ENCODE peak calls at places on chromosome 16, in eight cellular contexts. Y, W, V, M, T, N, I and O are unnamed samples.

GRCh38 chr16:22337849-22338248 is 36.6 kb downstream of the CDR2 start:
- DNase-seq in Y (no peak), W (no peak), V (no peak), M (no peak), T (no peak), N (no peak), I (no peak), O (no peak)

GRCh38 chr16:58306327-58306726 is 11.5 kb upstream of the PRSS54 start:
- DNase-seq in Y (peak), W (no peak), V (no peak), M (peak), T (no peak), N (peak), I (no peak), O (peak)

GRCh38 chr16:75296606-75297005 is 45.2 kb upstream of the BCAR1 start:
- DNase-seq in Y (no peak), W (no peak), V (no peak), M (no peak), T (no peak), N (peak), I (no peak), O (peak)

GRCh38 chr16:19092653-19093410 is 20.9 kb upstream of the ITPRIPL2 start:
- DNase-seq in Y (no peak), W (peak), V (no peak), M (no peak), T (no peak), N (no peak), I (no peak), O (no peak)

GRCh38 chr16:64090327-64090726 is 1031.5 kb downstream of the CDH11 start:
- DNase-seq in Y (no peak), W (no peak), V (no peak), M (no peak), T (no peak), N (no peak), I (no peak), O (no peak)

GRCh38 chr16:1789643-1790045 is 3.9 kb downstream of the IGFALS start:
- DNase-seq in Y (peak), W (peak), V (no peak), M (no peak), T (no peak), N (no peak), I (peak), O (no peak)

GRCh38 chr16:53509906-53510703 is 7.1 kb upstream of the AKTIP start:
- DNase-seq in Y (peak), W (peak), V (peak), M (peak), T (no peak), N (peak), I (peak), O (peak)

GRCh38 chr16:19991614-19992013 is 82.1 kb downstream of the GPR139 start:
- DNase-seq in Y (no peak), W (no peak), V (no peak), M (peak), T (no peak), N (no peak), I (no peak), O (no peak)

GRCh38 chr16:11330526-11331237 is 14.6 kb upstream of the RMI2 start:
- DNase-seq in Y (no peak), W (no peak), V (no peak), M (peak), T (no peak), N (no peak), I (no peak), O (no peak)

GRCh38 chr16:53881371-53881770 is 177.4 kb downstream of the FTO start:
- DNase-seq in Y (peak), W (no peak), V (no peak), M (peak), T (no peak), N (peak), I (no peak), O (no peak)

GRCh38 chr16:47507701-47508100 is 46.6 kb downstream of the PHKB start:
- DNase-seq in Y (no peak), W (no peak), V (no peak), M (no peak), T (no peak), N (no peak), I (no peak), O (no peak)

GRCh38 chr16:10961231-10961630 is 16.9 kb downstream of the CLEC16A start:
- DNase-seq in Y (peak), W (peak), V (peak), M (no peak), T (no peak), N (peak), I (no peak), O (no peak)

GRCh38 chr16:76194621-76195015 is 82.6 kb upstream of the CNTNAP4 start:
- DNase-seq in Y (peak), W (no peak), V (no peak), M (no peak), T (no peak), N (no peak), I (no peak), O (no peak)

GRCh38 chr16:78570409-78571141 is 471.1 kb downstream of the WWOX start:
- DNase-seq in Y (no peak), W (no peak), V (no peak), M (no peak), T (no peak), N (no peak), I (no peak), O (no peak)

GRCh38 chr16:11586856-11587642 is at the start of gene LITAF:
- DNase-seq in Y (peak), W (peak), V (peak), M (no peak), T (no peak), N (peak), I (peak), O (peak)

GRCh38 chr16:24409045-24409444 is 130.3 kb upstream of the RBBP6 start:
- DNase-seq in Y (no peak), W (no peak), V (no peak), M (no peak), T (no peak), N (no peak), I (no peak), O (no peak)

GRCh38 chr16:4015991-4016325 is 100.3 kb downstream of the ADCY9 start:
- DNase-seq in Y (no peak), W (no peak), V (no peak), M (no peak), T (no peak), N (no peak), I (no peak), O (no peak)

GRCh38 chr16:85859818-85860125 is 39.2 kb upstream of the IRF8 start:
- DNase-seq in Y (no peak), W (peak), V (no peak), M (no peak), T (no peak), N (no peak), I (no peak), O (no peak)

GRCh38 chr16:88706965-88707871 is 915 bp downstream of the CTU2 start:
- DNase-seq in Y (no peak), W (no peak), V (no peak), M (no peak), T (no peak), N (no peak), I (no peak), O (no peak)

GRCh38 chr16:65176603-65177002 is 54.7 kb upstream of the CDH11 start:
- DNase-seq in Y (no peak), W (no peak), V (no peak), M (no peak), T (no peak), N (peak), I (peak), O (no peak)

GRCh38 chr16:1532771-1533170 is 695 bp upstream of the TMEM204 start:
- DNase-seq in Y (no peak), W (no peak), V (no peak), M (no peak), T (no peak), N (no peak), I (no peak), O (no peak)

GRCh38 chr16:5024632-5025031 is 9.1 kb downstream of the NAGPA start:
- DNase-seq in Y (no peak), W (no peak), V (no peak), M (no peak), T (no peak), N (peak), I (no peak), O (no peak)

GRCh38 chr16:75491876-75492275 is 3.4 kb downstream of the CHST6 start:
- DNase-seq in Y (no peak), W (no peak), V (no peak), M (no peak), T (no peak), N (no peak), I (no peak), O (peak)

GRCh38 chr16:16144416-16144815 is 78.9 kb downstream of the ABCC6 start:
- DNase-seq in Y (no peak), W (no peak), V (no peak), M (no peak), T (no peak), N (no peak), I (no peak), O (no peak)

GRCh38 chr16:16143038-16143763 is 80.1 kb downstream of the ABCC6 start:
- DNase-seq in Y (no peak), W (no peak), V (no peak), M (peak), T (no peak), N (no peak), I (no peak), O (peak)

GRCh38 chr16:16143941-16144340 is 79.4 kb downstream of the ABCC6 start:
- DNase-seq in Y (no peak), W (no peak), V (no peak), M (no peak), T (no peak), N (no peak), I (no peak), O (no peak)

GRCh38 chr16:16146380-16147315 is 76.6 kb downstream of the ABCC6 start:
- DNase-seq in Y (no peak), W (no peak), V (no peak), M (no peak), T (no peak), N (no peak), I (peak), O (peak)

DNA sequence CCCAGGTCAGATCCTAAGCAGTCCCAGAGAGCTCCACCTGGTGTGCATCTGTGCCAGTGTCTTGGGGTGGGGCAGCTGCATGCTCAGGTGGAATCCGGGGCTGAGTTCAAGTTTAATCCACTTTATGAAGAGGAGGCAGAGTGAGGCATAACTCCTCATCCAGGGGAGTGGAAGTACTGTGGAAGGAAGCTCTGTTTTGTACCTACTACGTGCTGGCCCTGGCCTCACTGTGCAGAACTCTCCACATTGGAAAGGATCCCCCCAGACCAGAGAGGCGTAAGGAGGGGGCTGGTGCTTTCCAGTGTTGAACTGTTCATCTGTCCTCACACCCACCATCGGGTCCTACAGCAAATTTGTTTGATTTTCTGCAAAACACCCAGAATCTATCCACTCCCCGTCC is 78.0 kb downstream of the ABCC6 start:
- DNase-seq in Y (no peak), W (no peak), V (no peak), M (no peak), T (no peak), N (no peak), I (no peak), O (no peak)
- TF ChIP-seq CTCF in Y (no peak), W (no peak), V (no peak), M (peak), T (no peak), N (no peak), I (no peak), O (no peak)

GRCh38 chr16:51157698-51158097 is 6.6 kb upstream of the SALL1 start:
- DNase-seq in Y (no peak), W (no peak), V (no peak), M (no peak), T (no peak), N (no peak), I (no peak), O (no peak)

GRCh38 chr16:51155199-51155607 is 4.1 kb upstream of the SALL1 start:
- DNase-seq in Y (no peak), W (no peak), V (no peak), M (no peak), T (no peak), N (no peak), I (peak), O (no peak)

GRCh38 chr16:51154271-51155171 is 3.5 kb upstream of the SALL1 start:
- DNase-seq in Y (peak), W (no peak), V (no peak), M (no peak), T (no peak), N (no peak), I (peak), O (no peak)

GRCh38 chr16:51156836-51157235 is 5.8 kb upstream of the SALL1 start:
- DNase-seq in Y (no peak), W (no peak), V (no peak), M (no peak), T (no peak), N (no peak), I (no peak), O (no peak)

GRCh38 chr16:51155901-51156810 is 5.1 kb upstream of the SALL1 start:
- DNase-seq in Y (peak), W (no peak), V (no peak), M (no peak), T (no peak), N (peak), I (peak), O (no peak)
- H3K4me3 ChIP-seq in Y (peak), W (no peak), V (no peak), M (peak), T (peak), N (no peak), I (peak), O (no peak)

DNA sequence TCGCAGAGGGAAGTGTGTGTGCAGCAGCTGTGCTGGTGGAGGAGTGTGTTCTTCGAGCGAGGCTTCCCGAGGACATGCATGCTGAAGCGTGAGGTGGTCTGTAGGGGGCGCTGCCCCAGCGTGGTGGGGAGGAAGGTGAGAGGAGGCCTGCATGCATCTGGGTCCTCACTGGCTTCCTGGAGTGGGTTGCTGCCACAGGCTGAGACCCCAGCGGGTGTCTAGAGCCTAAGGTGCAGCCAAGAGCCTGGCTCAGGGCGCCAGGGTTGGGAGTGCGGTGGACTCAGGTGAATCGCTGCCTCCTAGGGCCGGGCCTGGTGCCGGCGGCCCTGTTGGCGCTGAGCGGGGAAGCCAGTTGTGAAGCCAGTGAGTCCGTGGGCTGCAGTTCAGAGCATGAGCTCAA is 7.5 kb upstream of the HSD3B7 start:
- DNase-seq in Y (no peak), W (no peak), V (no peak), M (no peak), T (no peak), N (peak), I (no peak), O (peak)
- TF ChIP-seq CTCF in Y (peak), W (no peak), V (peak), M (peak), T (no peak), N (peak), I (no peak), O (peak)

GRCh38 chr16:31216552-31217530 is at the start of gene PYDC1:
- DNase-seq in Y (no peak), W (no peak), V (no peak), M (no peak), T (no peak), N (no peak), I (no peak), O (no peak)
- H3K4me3 ChIP-seq in Y (no peak), W (peak), V (peak), M (no peak), T (peak), N (no peak), I (no peak), O (no peak)

GRCh38 chr16:55257971-55258613 is 65.9 kb upstream of the IRX6 start:
- DNase-seq in Y (peak), W (peak), V (peak), M (peak), T (no peak), N (peak), I (peak), O (peak)
- TF ChIP-seq CTCF in Y (peak), W (peak), V (peak), M (peak), T (peak), N (peak), I (no peak), O (peak)

GRCh38 chr16:27230562-27230991 is 27.3 kb downstream of the KDM8 start:
- DNase-seq in Y (no peak), W (no peak), V (no peak), M (no peak), T (no peak), N (no peak), I (no peak), O (no peak)

GRCh38 chr16:27228621-27229501 is 25.5 kb downstream of the KDM8 start:
- DNase-seq in Y (peak), W (no peak), V (peak), M (no peak), T (no peak), N (no peak), I (no peak), O (peak)

GRCh38 chr16:27231692-27232060 is 28.4 kb downstream of the KDM8 start:
- DNase-seq in Y (no peak), W (peak), V (no peak), M (no peak), T (no peak), N (no peak), I (no peak), O (no peak)

GRCh38 chr16:27228036-27228435 is 24.7 kb downstream of the KDM8 start:
- DNase-seq in Y (no peak), W (no peak), V (peak), M (no peak), T (no peak), N (no peak), I (no peak), O (no peak)

DNA sequence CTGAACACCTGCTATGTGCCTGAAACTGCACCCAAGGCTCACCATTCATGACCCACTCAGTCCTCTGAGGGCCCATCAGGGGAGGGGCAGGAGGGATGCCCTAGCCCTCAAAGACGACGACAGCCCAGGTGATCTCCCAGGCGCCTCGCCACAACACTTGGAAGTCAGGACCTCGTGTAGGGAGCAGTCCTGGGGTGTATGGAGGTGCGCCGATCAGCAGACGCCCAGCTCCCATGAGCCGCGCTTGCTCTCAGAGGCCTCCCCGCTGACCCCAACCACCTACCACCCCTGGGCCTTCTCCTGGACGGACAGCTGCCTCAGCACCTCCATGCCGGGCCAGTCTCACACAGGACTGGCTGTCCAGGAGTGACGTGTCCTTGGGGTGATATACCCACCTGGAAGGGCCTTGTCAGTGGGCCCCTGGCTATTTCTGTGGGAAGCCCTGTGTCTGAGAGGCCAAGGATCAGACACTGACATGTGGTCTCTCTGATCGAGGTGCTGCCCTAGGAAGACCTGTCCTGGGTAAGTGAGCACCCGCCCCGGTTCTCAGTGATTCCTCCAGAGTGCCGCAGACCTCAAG is 26.7 kb downstream of the KDM8 start:
- DNase-seq in Y (no peak), W (no peak), V (peak), M (no peak), T (no peak), N (no peak), I (no peak), O (no peak)
- H3K4me3 ChIP-seq in Y (no peak), W (no peak), V (no peak), M (no peak), T (no peak), N (no peak), I (no peak), O (no peak)

DNA sequence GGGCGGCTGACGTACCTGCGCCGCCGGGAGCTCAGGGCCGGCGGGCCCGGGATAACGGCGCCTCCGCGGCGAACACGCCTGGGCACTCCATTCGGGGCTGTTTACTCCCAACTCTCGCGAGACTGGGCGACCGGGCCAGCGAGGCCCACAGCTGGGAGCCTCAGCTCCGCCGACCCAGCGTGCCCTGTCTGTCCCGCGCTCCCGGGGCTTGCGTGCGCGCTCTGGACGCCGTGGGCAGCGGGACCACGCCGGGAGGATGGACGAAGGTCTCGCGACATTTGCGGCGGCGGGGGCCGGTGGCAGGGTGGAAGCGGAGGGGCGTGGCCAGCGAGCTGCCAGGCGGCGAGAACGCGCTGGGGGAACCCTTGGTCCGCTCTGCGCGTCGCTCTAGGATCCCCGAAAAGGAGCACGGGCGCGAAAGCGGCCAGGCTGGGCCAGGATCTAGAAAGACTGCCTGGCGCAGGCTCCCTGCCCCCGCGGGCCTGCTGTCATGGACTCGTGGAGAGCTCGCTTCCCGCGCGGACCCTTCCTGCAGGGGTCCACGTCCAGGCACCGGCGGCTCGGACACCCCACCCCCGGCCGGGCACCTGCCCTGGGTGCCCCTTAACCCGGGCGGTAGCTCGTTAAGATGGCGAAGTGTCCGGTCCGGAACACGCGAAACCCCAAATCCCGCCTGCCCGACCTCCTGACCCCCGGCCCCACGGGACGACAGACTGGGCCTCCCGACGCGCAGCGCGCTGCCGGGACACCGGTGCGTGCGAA is at the start of gene MBTPS1:
- DNase-seq in Y (peak), W (peak), V (peak), M (peak), T (peak), N (peak), I (peak), O (peak)
- TF ChIP-seq CTCF in Y (no peak), W (peak), V (no peak), M (peak), T (peak), N (no peak), I (no peak), O (no peak)

GRCh38 chr16:66695474-66695934 is 1.0 kb downstream of the CMTM4 start:
- DNase-seq in Y (no peak), W (peak), V (no peak), M (no peak), T (no peak), N (no peak), I (no peak), O (no peak)

GRCh38 chr16:66695935-66696668 is 441 bp downstream of the CMTM4 start:
- DNase-seq in Y (peak), W (peak), V (peak), M (no peak), T (no peak), N (no peak), I (peak), O (peak)

GRCh38 chr16:66699898-66700297 is 3.4 kb upstream of the CMTM4 start:
- DNase-seq in Y (no peak), W (no peak), V (no peak), M (no peak), T (no peak), N (no peak), I (no peak), O (no peak)

GRCh38 chr16:66698046-66698445 is 1.5 kb upstream of the CMTM4 start:
- DNase-seq in Y (no peak), W (no peak), V (no peak), M (no peak), T (no peak), N (no peak), I (no peak), O (no peak)

GRCh38 chr16:66696669-66697630 is at the start of gene CMTM4:
- DNase-seq in Y (peak), W (peak), V (peak), M (peak), T (no peak), N (peak), I (peak), O (peak)
- H3K4me3 ChIP-seq in Y (peak), W (peak), V (peak), M (peak), T (peak), N (peak), I (peak), O (peak)